ENCODE peak calls at places on chromosomes 3 and 15, in four cellular contexts. Y, X, E and S are unnamed samples. For H3K4me1, the result is how much of the 10 kb centered on the place peaks cover.

GRCh38 chr3:81581966-81582599 is 179.4 kb downstream of the GBE1 start:
- DNase-seq in Y (peak), X (peak), E (peak), S (peak)

GRCh38 chr15:58980351-58980939 is 7.0 kb upstream of the RNF111 start:
- DNase-seq in Y (peak), X (peak), E (peak), S (peak)

GRCh38 chr3:81549388-81549787 is 212.1 kb downstream of the GBE1 start:
- DNase-seq in Y (no peak), X (no peak), E (no peak), S (no peak)

GRCh38 chr3:59798372-59799086 is 748.7 kb upstream of the CFAP20DC start:
- DNase-seq in Y (no peak), X (no peak), E (no peak), S (no peak)

GRCh38 chr3:171415070-171415469 is 45.1 kb downstream of the TNIK start:
- DNase-seq in Y (no peak), X (no peak), E (no peak), S (no peak)

GRCh38 chr15:73704869-73705645 is 20.9 kb downstream of the CD276 start:
- DNase-seq in Y (peak), X (peak), E (peak), S (peak)

GRCh38 chr3:139318431-139318816 is 25.4 kb upstream of the MRPS22 start:
- DNase-seq in Y (peak), X (no peak), E (no peak), S (no peak)

GRCh38 chr3:7917443-7918151 is 584.0 kb upstream of the LMCD1 start:
- DNase-seq in Y (no peak), X (no peak), E (no peak), S (no peak)

GRCh38 chr3:16496408-16497222 is 16.9 kb downstream of the RFTN1 start:
- DNase-seq in Y (no peak), X (no peak), E (no peak), S (no peak)

GRCh38 chr15:41562784-41563198 is 3.8 kb downstream of the TYRO3 start:
- DNase-seq in Y (no peak), X (no peak), E (peak), S (no peak)

GRCh38 chr15:32643907-32644445 is 2.5 kb downstream of the SCG5 start:
- DNase-seq in Y (no peak), X (no peak), E (no peak), S (no peak)
- TF ChIP-seq CTCF in Y (no peak), X (no peak), E (no peak), S (no peak)

GRCh38 chr15:64874131-64874530 is 32.4 kb downstream of the PLEKHO2 start:
- DNase-seq in Y (no peak), X (no peak), E (no peak), S (no peak)

GRCh38 chr15:64883097-64883581 is 28.6 kb upstream of the ANKDD1A start:
- DNase-seq in Y (no peak), X (no peak), E (no peak), S (no peak)

GRCh38 chr15:64875641-64876223 is 34.0 kb downstream of the PLEKHO2 start:
- DNase-seq in Y (no peak), X (no peak), E (no peak), S (no peak)

GRCh38 chr15:64878708-64879107 is 33.0 kb upstream of the ANKDD1A start:
- DNase-seq in Y (no peak), X (no peak), E (no peak), S (no peak)

DNA sequence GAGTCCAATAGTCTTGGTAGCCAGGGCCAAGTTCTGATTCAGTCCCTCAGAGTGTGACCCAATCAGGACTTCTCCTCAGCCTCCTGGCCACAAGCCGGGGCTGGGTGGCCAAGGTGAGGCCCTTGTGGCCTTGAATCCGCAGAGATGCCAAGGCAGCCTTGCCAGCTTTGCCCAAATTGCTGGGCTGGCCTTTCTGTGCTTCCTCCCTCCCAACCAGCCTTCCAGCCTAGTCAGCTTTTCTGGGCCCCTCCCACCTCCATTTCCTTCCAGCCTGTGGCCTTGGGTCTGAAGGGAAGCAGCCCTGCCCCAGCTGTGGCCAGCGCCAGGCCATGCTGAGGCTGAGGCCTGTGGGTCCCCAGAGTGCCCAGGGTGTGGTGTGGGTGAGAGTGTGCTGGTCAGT is 34.3 kb upstream of the ANKDD1A start:
- DNase-seq in Y (no peak), X (no peak), E (no peak), S (peak)
- H3K4me1 ChIP-seq in Y (under half), X (under half), E (under half), S (under half)

DNA sequence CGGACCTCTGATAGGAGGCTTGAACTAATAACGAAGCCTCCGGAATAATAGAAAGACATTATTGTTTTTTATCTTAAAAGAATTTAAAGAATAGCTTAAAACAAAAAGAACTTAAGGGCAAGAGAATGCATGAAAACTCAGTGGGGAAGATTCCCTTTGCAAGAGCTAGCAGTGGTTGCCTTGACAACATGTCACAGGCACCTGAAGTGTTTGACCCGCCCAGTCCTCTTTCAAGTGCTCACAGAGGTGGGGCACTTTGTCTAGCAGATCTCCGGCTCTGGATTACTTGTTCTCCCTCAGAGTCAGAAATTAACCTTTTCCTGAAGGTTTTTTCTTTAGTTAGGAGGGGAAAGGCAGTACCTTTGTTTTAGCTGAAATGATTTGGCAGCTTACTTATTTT is 37.8 kb downstream of the LARS2 start:
- DNase-seq in Y (no peak), X (no peak), E (peak), S (no peak)
- TF ChIP-seq EZH2phosphoT487 in Y (no peak), X (no peak), E (no peak), S (no peak)

DNA sequence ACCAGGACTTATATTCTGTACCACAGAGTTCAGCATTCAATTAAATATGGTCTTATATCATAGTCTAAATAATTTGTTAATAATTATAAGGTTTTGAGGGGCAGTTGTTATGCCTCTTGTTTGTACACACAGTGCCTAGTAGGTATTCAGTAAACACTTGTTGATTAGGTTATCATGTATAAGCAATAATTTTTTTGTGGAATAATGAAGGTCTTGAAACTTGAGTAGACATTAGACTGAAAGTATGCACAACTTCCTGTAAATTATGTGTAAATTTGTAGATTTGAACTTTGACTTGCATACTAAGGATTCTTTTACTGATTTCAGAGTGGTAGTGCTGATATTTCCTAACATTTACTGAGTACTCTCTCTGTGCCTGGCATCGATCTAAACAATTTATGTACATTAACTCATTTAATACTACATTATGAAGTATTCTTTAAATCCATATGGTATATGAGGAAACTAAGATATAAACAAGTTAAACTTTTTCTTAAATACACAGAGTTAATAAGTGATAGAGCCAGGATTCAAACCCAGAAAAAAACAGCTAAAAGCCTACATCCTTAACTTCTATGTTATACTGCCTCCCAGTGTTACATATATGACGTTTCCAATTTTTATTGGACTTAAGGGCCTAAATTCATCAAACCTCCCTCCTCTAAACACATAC is 65.1 kb downstream of the GLCE start:
- DNase-seq in Y (peak), X (peak), E (peak), S (peak)
- TF ChIP-seq CTCF in Y (peak), X (peak), E (peak), S (peak)